ENCODE peak calls at places on chromosomes 12 and 14, in ten cellular contexts. One of them, this sample, is unnamed.

GRCh38 chr14:81132492-81132891 is 88.3 kb downstream of the GTF2A1 start:
- DNase-seq in pancreas: no peak
- DNase-seq in lung: no peak
- DNase-seq in BE2C: no peak
- DNase-seq in hepatocyte: no peak
- DNase-seq in tibial artery: no peak
- DNase-seq in GM12865: no peak
- DNase-seq in epithelial cell of esophagus: no peak
- DNase-seq in fibroblast of villous mesenchyme: no peak
- DNase-seq in mucosa of descending colon: no peak
- DNase-seq in this sample: no peak

GRCh38 chr12:131833896-131834641 is 5.9 kb downstream of the MMP17 start:
- DNase-seq in tibial artery: peak; percentile 56
- DNase-seq in lung: no peak
- DNase-seq in pancreas: no peak
- DNase-seq in hepatocyte: peak; percentile 10
- DNase-seq in GM12865: no peak
- DNase-seq in fibroblast of villous mesenchyme: peak; percentile 30
- DNase-seq in BE2C: peak; percentile 50
- DNase-seq in mucosa of descending colon: peak; percentile 38
- DNase-seq in epithelial cell of esophagus: peak; percentile 40
- DNase-seq in this sample: no peak

GRCh38 chr12:49974231-49974675 is 1.5 kb downstream of the AQP6 start:
- DNase-seq in lung: peak; percentile 65
- DNase-seq in epithelial cell of esophagus: peak; percentile 41
- DNase-seq in mucosa of descending colon: no peak
- DNase-seq in hepatocyte: peak; percentile 80
- DNase-seq in pancreas: peak; percentile 65
- DNase-seq in BE2C: peak; percentile 91
- DNase-seq in tibial artery: peak; percentile 76
- DNase-seq in GM12865: no peak
- DNase-seq in fibroblast of villous mesenchyme: peak; percentile 77
- DNase-seq in this sample: no peak

GRCh38 chr12:53224268-53224896 is 7.6 kb downstream of the RARG start:
- DNase-seq in epithelial cell of esophagus: peak; percentile 83
- DNase-seq in BE2C: peak; percentile 57
- DNase-seq in tibial artery: peak; percentile 59
- DNase-seq in hepatocyte: peak; percentile 75
- DNase-seq in fibroblast of villous mesenchyme: no peak
- DNase-seq in mucosa of descending colon: no peak
- DNase-seq in GM12865: no peak
- DNase-seq in pancreas: no peak
- DNase-seq in lung: no peak
- DNase-seq in this sample: peak; percentile 46

GRCh38 chr12:13044859-13045384 is 741 bp downstream of the FAM234B start:
- DNase-seq in hepatocyte: no peak
- DNase-seq in pancreas: no peak
- DNase-seq in fibroblast of villous mesenchyme: no peak
- DNase-seq in GM12865: no peak
- DNase-seq in tibial artery: no peak
- DNase-seq in lung: no peak
- DNase-seq in BE2C: no peak
- DNase-seq in epithelial cell of esophagus: peak; percentile 19
- DNase-seq in mucosa of descending colon: no peak
- DNase-seq in this sample: no peak

GRCh38 chr14:54465654-54466053 is 23.1 kb downstream of the GMFB start:
- DNase-seq in pancreas: no peak
- DNase-seq in tibial artery: no peak
- DNase-seq in fibroblast of villous mesenchyme: no peak
- DNase-seq in mucosa of descending colon: no peak
- DNase-seq in lung: no peak
- DNase-seq in GM12865: no peak
- DNase-seq in BE2C: peak; percentile 48
- DNase-seq in epithelial cell of esophagus: no peak
- DNase-seq in hepatocyte: no peak
- DNase-seq in this sample: no peak

GRCh38 chr12:106736051-106736957 is 38.2 kb upstream of the RIC8B start:
- DNase-seq in epithelial cell of esophagus: no peak
- DNase-seq in pancreas: no peak
- DNase-seq in GM12865: peak; percentile 30
- DNase-seq in lung: no peak
- DNase-seq in tibial artery: no peak
- DNase-seq in mucosa of descending colon: no peak
- DNase-seq in fibroblast of villous mesenchyme: no peak
- DNase-seq in hepatocyte: no peak
- DNase-seq in BE2C: peak; percentile 44
- DNase-seq in this sample: no peak

GRCh38 chr12:64560395-64561301 is 49.6 kb upstream of the RASSF3 start:
- DNase-seq in BE2C: peak; percentile 50
- DNase-seq in hepatocyte: peak; percentile 45
- DNase-seq in pancreas: no peak
- DNase-seq in fibroblast of villous mesenchyme: peak; percentile 94
- DNase-seq in epithelial cell of esophagus: peak; percentile 81
- DNase-seq in tibial artery: no peak
- DNase-seq in GM12865: no peak
- DNase-seq in lung: no peak
- DNase-seq in mucosa of descending colon: no peak
- DNase-seq in this sample: no peak

GRCh38 chr12:88052686-88053085 is 23.5 kb upstream of the C12orf50 start:
- DNase-seq in GM12865: peak; percentile 26
- DNase-seq in lung: no peak
- DNase-seq in epithelial cell of esophagus: peak; percentile 57
- DNase-seq in pancreas: peak; percentile 19
- DNase-seq in fibroblast of villous mesenchyme: peak; percentile 44
- DNase-seq in hepatocyte: peak; percentile 42
- DNase-seq in mucosa of descending colon: no peak
- DNase-seq in tibial artery: no peak
- DNase-seq in BE2C: peak; percentile 71
- DNase-seq in this sample: no peak

GRCh38 chr12:113190761-113191160 is 5.2 kb downstream of the RITA1 start:
- DNase-seq in fibroblast of villous mesenchyme: peak; percentile 60
- DNase-seq in pancreas: no peak
- DNase-seq in BE2C: peak; percentile 87
- DNase-seq in mucosa of descending colon: no peak
- DNase-seq in lung: no peak
- DNase-seq in GM12865: peak; percentile 30
- DNase-seq in tibial artery: no peak
- DNase-seq in hepatocyte: no peak
- DNase-seq in epithelial cell of esophagus: peak; percentile 25
- DNase-seq in this sample: no peak

GRCh38 chr12:14993537-14994266 is 20.9 kb downstream of the PDE6H start:
- DNase-seq in epithelial cell of esophagus: no peak
- DNase-seq in lung: no peak
- DNase-seq in hepatocyte: peak; percentile 18
- DNase-seq in pancreas: no peak
- DNase-seq in fibroblast of villous mesenchyme: peak; percentile 36
- DNase-seq in BE2C: peak; percentile 33
- DNase-seq in GM12865: peak; percentile 21
- DNase-seq in mucosa of descending colon: no peak
- DNase-seq in tibial artery: no peak
- DNase-seq in this sample: no peak

GRCh38 chr12:94535614-94535932 is 75.9 kb upstream of the CEP83 start:
- DNase-seq in mucosa of descending colon: no peak
- DNase-seq in epithelial cell of esophagus: no peak
- DNase-seq in lung: no peak
- DNase-seq in BE2C: no peak
- DNase-seq in hepatocyte: no peak
- DNase-seq in tibial artery: no peak
- DNase-seq in pancreas: no peak
- DNase-seq in GM12865: no peak
- DNase-seq in fibroblast of villous mesenchyme: no peak
- DNase-seq in this sample: no peak

GRCh38 chr14:45785240-45785639 is 532.2 kb upstream of the MIS18BP1 start:
- DNase-seq in BE2C: no peak
- DNase-seq in epithelial cell of esophagus: peak; percentile 95
- DNase-seq in fibroblast of villous mesenchyme: no peak
- DNase-seq in GM12865: no peak
- DNase-seq in mucosa of descending colon: no peak
- DNase-seq in tibial artery: no peak
- DNase-seq in hepatocyte: peak; percentile 39
- DNase-seq in lung: no peak
- DNase-seq in pancreas: no peak
- DNase-seq in this sample: no peak

GRCh38 chr12:85866929-85867776 is 6.9 kb upstream of the NTS start:
- DNase-seq in BE2C: no peak
- DNase-seq in epithelial cell of esophagus: peak; percentile 71
- DNase-seq in lung: peak; percentile 42
- DNase-seq in tibial artery: no peak
- DNase-seq in hepatocyte: peak; percentile 71
- DNase-seq in pancreas: peak; percentile 66
- DNase-seq in GM12865: peak; percentile 58
- DNase-seq in fibroblast of villous mesenchyme: peak; percentile 65
- DNase-seq in mucosa of descending colon: no peak
- DNase-seq in this sample: no peak

GRCh38 chr12:50055831-50056628 is 1.4 kb upstream of the ASIC1 start:
- DNase-seq in pancreas: peak; percentile 46
- DNase-seq in fibroblast of villous mesenchyme: peak; percentile 47
- DNase-seq in mucosa of descending colon: peak; percentile 43
- DNase-seq in BE2C: peak; percentile 70
- DNase-seq in hepatocyte: peak; percentile 76
- DNase-seq in tibial artery: no peak
- DNase-seq in lung: peak; percentile 44
- DNase-seq in GM12865: peak; percentile 64
- DNase-seq in epithelial cell of esophagus: peak; percentile 63
- DNase-seq in this sample: peak; percentile 26

GRCh38 chr12:50618864-50619609 is 114.3 kb downstream of the DIP2B start:
- DNase-seq in fibroblast of villous mesenchyme: peak; percentile 94
- DNase-seq in epithelial cell of esophagus: peak; percentile 86
- DNase-seq in GM12865: no peak
- DNase-seq in tibial artery: no peak
- DNase-seq in pancreas: peak; percentile 16
- DNase-seq in lung: no peak
- DNase-seq in mucosa of descending colon: no peak
- DNase-seq in BE2C: no peak
- DNase-seq in hepatocyte: peak; percentile 67
- DNase-seq in this sample: no peak

DNA sequence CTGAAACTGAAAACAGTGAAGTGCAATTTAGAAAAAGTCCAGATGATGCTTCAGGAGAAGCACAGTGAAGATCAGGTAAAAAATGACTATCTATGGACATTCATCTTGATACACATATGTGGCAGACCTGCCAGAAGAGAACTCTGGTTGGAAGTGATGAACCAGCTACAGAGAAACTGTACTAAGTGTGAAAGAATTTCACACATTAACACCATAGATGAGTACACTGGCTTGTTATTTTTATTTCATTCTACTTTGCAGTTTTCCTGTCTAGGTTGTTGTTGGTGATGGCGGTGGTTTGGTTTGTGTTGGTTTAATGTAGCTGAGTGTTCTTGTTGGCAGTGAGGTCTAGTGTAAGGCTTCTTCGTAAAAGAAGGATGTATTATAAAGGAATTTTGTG is 174.6 kb downstream of the ESR2 start:
- DNase-seq in lung: no peak
- DNase-seq in tibial artery: no peak
- DNase-seq in fibroblast of villous mesenchyme: no peak
- DNase-seq in BE2C: no peak
- DNase-seq in GM12865: no peak
- DNase-seq in epithelial cell of esophagus: no peak
- DNase-seq in pancreas: no peak
- DNase-seq in mucosa of descending colon: no peak
- DNase-seq in hepatocyte: no peak
- DNase-seq in this sample: no peak
- TF ChIP-seq CTCF in lung: no peak
- TF ChIP-seq CTCF in tibial artery: no peak
- TF ChIP-seq CTCF in fibroblast of villous mesenchyme: no peak
- TF ChIP-seq CTCF in BE2C: no peak
- TF ChIP-seq CTCF in GM12865: no peak
- TF ChIP-seq CTCF in epithelial cell of esophagus: no peak
- TF ChIP-seq CTCF in pancreas: no peak
- TF ChIP-seq CTCF in mucosa of descending colon: no peak
- TF ChIP-seq CTCF in hepatocyte: no peak
- TF ChIP-seq CTCF in this sample: no peak

GRCh38 chr12:38903596-38903995 is 1.8 kb downstream of the CPNE8 start:
- DNase-seq in epithelial cell of esophagus: no peak
- DNase-seq in pancreas: no peak
- DNase-seq in GM12865: no peak
- DNase-seq in tibial artery: no peak
- DNase-seq in hepatocyte: no peak
- DNase-seq in BE2C: no peak
- DNase-seq in lung: no peak
- DNase-seq in fibroblast of villous mesenchyme: no peak
- DNase-seq in mucosa of descending colon: no peak
- DNase-seq in this sample: no peak
- H3K4me3 ChIP-seq in epithelial cell of esophagus: no peak overlapping the region
- H3K4me3 ChIP-seq in pancreas: no peak overlapping the region
- H3K4me3 ChIP-seq in GM12865: peak overlapping the region; percentile 69
- H3K4me3 ChIP-seq in tibial artery: no peak overlapping the region
- H3K4me3 ChIP-seq in hepatocyte: no peak overlapping the region
- H3K4me3 ChIP-seq in BE2C: peak overlapping the region; percentile 95
- H3K4me3 ChIP-seq in lung: no peak overlapping the region
- H3K4me3 ChIP-seq in fibroblast of villous mesenchyme: no peak overlapping the region
- H3K4me3 ChIP-seq in mucosa of descending colon: no peak overlapping the region
- H3K4me3 ChIP-seq in this sample: peak overlapping the region; percentile 73

GRCh38 chr14:93220509-93220908 is 13.5 kb downstream of the UBR7 start:
- DNase-seq in tibial artery: no peak
- DNase-seq in GM12865: no peak
- DNase-seq in pancreas: no peak
- DNase-seq in epithelial cell of esophagus: no peak
- DNase-seq in lung: no peak
- DNase-seq in hepatocyte: no peak
- DNase-seq in fibroblast of villous mesenchyme: no peak
- DNase-seq in BE2C: no peak
- DNase-seq in mucosa of descending colon: no peak
- DNase-seq in this sample: no peak

GRCh38 chr14:93223565-93223964 is 16.5 kb downstream of the UBR7 start:
- DNase-seq in GM12865: no peak
- DNase-seq in mucosa of descending colon: no peak
- DNase-seq in tibial artery: no peak
- DNase-seq in epithelial cell of esophagus: no peak
- DNase-seq in lung: no peak
- DNase-seq in BE2C: no peak
- DNase-seq in fibroblast of villous mesenchyme: no peak
- DNase-seq in hepatocyte: no peak
- DNase-seq in pancreas: no peak
- DNase-seq in this sample: no peak

GRCh38 chr14:93214598-93214997 is 7.5 kb downstream of the UBR7 start:
- DNase-seq in pancreas: no peak
- DNase-seq in lung: no peak
- DNase-seq in BE2C: no peak
- DNase-seq in fibroblast of villous mesenchyme: no peak
- DNase-seq in epithelial cell of esophagus: no peak
- DNase-seq in hepatocyte: no peak
- DNase-seq in GM12865: no peak
- DNase-seq in mucosa of descending colon: no peak
- DNase-seq in tibial artery: no peak
- DNase-seq in this sample: no peak

GRCh38 chr14:93219103-93219726 is 12.2 kb downstream of the UBR7 start:
- DNase-seq in fibroblast of villous mesenchyme: peak; percentile 66
- DNase-seq in BE2C: peak; percentile 65
- DNase-seq in epithelial cell of esophagus: peak; percentile 83
- DNase-seq in tibial artery: no peak
- DNase-seq in lung: no peak
- DNase-seq in GM12865: peak; percentile 78
- DNase-seq in pancreas: peak; percentile 64
- DNase-seq in hepatocyte: peak; percentile 81
- DNase-seq in mucosa of descending colon: no peak
- DNase-seq in this sample: no peak
- TF ChIP-seq CTCF in fibroblast of villous mesenchyme: peak; percentile 58
- TF ChIP-seq CTCF in BE2C: peak; percentile 86
- TF ChIP-seq CTCF in epithelial cell of esophagus: peak; percentile 80
- TF ChIP-seq CTCF in tibial artery: no peak
- TF ChIP-seq CTCF in lung: peak; percentile 28
- TF ChIP-seq CTCF in GM12865: peak; percentile 65
- TF ChIP-seq CTCF in pancreas: peak; percentile 48
- TF ChIP-seq CTCF in hepatocyte: peak; percentile 58
- TF ChIP-seq CTCF in mucosa of descending colon: peak; percentile 17
- TF ChIP-seq CTCF in this sample: peak; percentile 26

GRCh38 chr12:57904848-57905811 is 36.2 kb upstream of the ATP23 start:
- DNase-seq in hepatocyte: peak; percentile 94
- DNase-seq in tibial artery: peak; percentile 88
- DNase-seq in fibroblast of villous mesenchyme: peak; percentile 94
- DNase-seq in GM12865: peak; percentile 89
- DNase-seq in BE2C: peak; percentile 86
- DNase-seq in epithelial cell of esophagus: peak; percentile 87
- DNase-seq in pancreas: peak; percentile 92
- DNase-seq in mucosa of descending colon: peak; percentile 81
- DNase-seq in lung: peak; percentile 88
- DNase-seq in this sample: peak; percentile 88
- H3K4me3 ChIP-seq in hepatocyte: no peak overlapping the region
- H3K4me3 ChIP-seq in tibial artery: peak overlapping the region; percentile 26
- H3K4me3 ChIP-seq in fibroblast of villous mesenchyme: no peak overlapping the region
- H3K4me3 ChIP-seq in GM12865: no peak overlapping the region
- H3K4me3 ChIP-seq in BE2C: peak overlapping the region; percentile 25
- H3K4me3 ChIP-seq in epithelial cell of esophagus: no peak overlapping the region
- H3K4me3 ChIP-seq in pancreas: no peak overlapping the region
- H3K4me3 ChIP-seq in mucosa of descending colon: no peak overlapping the region
- H3K4me3 ChIP-seq in lung: no peak overlapping the region
- H3K4me3 ChIP-seq in this sample: no peak overlapping the region

This sample was measured in breast epithelium.